ENCODE peak calls at places on chromosomes 1 and 21, in five cellular contexts. V is ovary; S is activated T-helper 9 cell treated with anti-CD3 and anti-CD28 coated beads, Interleukin-2, amount 50 U/mL, for 16 hours; Q is mammary epithelial cell; E is Right ventricle myocardium superior. H is an unnamed sample.

GRCh38 chr1:22399421-22400091 is 52.1 kb upstream of the ZBTB40 start:
- DNase-seq in V (no peak), S (no peak), Q (no peak), E (no peak), H (no peak)

GRCh38 chr1:217275617-217276398 is 355.1 kb downstream of the GPATCH2 start:
- DNase-seq in V (no peak), S (no peak), Q (peak; percentile 77), E (no peak), H (no peak)

GRCh38 chr1:5225687-5226389 is 571.4 kb downstream of the AJAP1 start:
- DNase-seq in V (no peak), S (no peak), Q (no peak), E (no peak), H (no peak)

GRCh38 chr21:43866659-43867331 is 1.8 kb downstream of the AGPAT3 start:
- DNase-seq in V (no peak), S (peak; percentile 54), Q (peak; percentile 44), E (no peak), H (peak; percentile 55)

GRCh38 chr1:100989306-100990077 is 36.1 kb downstream of the DPH5 start:
- DNase-seq in V (no peak), S (no peak), Q (peak; percentile 60), E (no peak), H (no peak)

GRCh38 chr1:925532-926421 is 2.1 kb downstream of the SAMD11 start:
- DNase-seq in V (no peak), S (no peak), Q (no peak), E (no peak), H (no peak)

GRCh38 chr1:58500036-58500435 is 46.5 kb downstream of the OMA1 start:
- DNase-seq in V (no peak), S (no peak), Q (no peak), E (no peak), H (no peak)

GRCh38 chr1:222824641-222825040 is 9.8 kb downstream of the DISP1 start:
- DNase-seq in V (no peak), S (no peak), Q (no peak), E (no peak), H (no peak)

GRCh38 chr1:156623946-156624813 is 5.0 kb downstream of the HAPLN2 start:
- DNase-seq in V (peak; percentile 46), S (no peak), Q (peak; percentile 45), E (peak; percentile 70), H (peak; percentile 33)

GRCh38 chr21:28832013-28832714 is 160.5 kb downstream of the LTN1 start:
- DNase-seq in V (no peak), S (no peak), Q (peak; percentile 89), E (no peak), H (no peak)

H was measured in stimulated activated naive CD4-positive, alpha-beta T cell treated with Interleukin-2 at 50 U/mL for 16 hours.